ENCODE peak calls at places on chromosomes 16 and 17, in six cellular contexts. L is CD4-positive, alpha-beta T cell; Z is psoas muscle; C is prostate gland; N is lower lobe of right lung; X is ascending aorta. T is an unnamed sample.

GRCh38 chr16:27374794-27375499 is 27.0 kb upstream of the IL21R start:
- DNase-seq in L (peak), X (peak), Z (peak), N (peak), C (peak), T (peak)

GRCh38 chr17:77233635-77234334 is 93.0 kb downstream of the SEC14L1 start:
- DNase-seq in X (no peak), L (no peak), Z (no peak), C (no peak), N (peak), T (no peak)

GRCh38 chr16:27959914-27960313 is 103.6 kb downstream of the GSG1L start:
- DNase-seq in N (no peak), X (peak), Z (no peak), L (no peak), C (no peak), T (no peak)

GRCh38 chr17:48541574-48542113 is 3.3 kb downstream of the HOXB2 start:
- DNase-seq in X (peak), C (no peak), Z (peak), L (peak), N (no peak), T (no peak)

GRCh38 chr17:78568494-78569115 is 8.6 kb downstream of the DNAH17 start:
- DNase-seq in Z (no peak), N (no peak), C (no peak), X (no peak), L (no peak), T (no peak)

GRCh38 chr16:12339686-12340085 is 363.2 kb downstream of the SNX29 start:
- DNase-seq in L (no peak), X (no peak), C (no peak), N (no peak), Z (no peak), T (no peak)

GRCh38 chr17:75003070-75003956 is 9.2 kb upstream of the MRPL58 start:
- DNase-seq in N (no peak), X (no peak), C (no peak), L (no peak), Z (peak), T (no peak)

GRCh38 chr17:75561927-75562603 is 25.5 kb upstream of the MYO15B start:
- DNase-seq in X (no peak), N (no peak), Z (no peak), C (no peak), L (no peak), T (no peak)

GRCh38 chr16:67948015-67948414 is 4.1 kb upstream of the LCAT start:
- DNase-seq in X (no peak), C (no peak), N (no peak), L (no peak), Z (no peak), T (no peak)

DNA sequence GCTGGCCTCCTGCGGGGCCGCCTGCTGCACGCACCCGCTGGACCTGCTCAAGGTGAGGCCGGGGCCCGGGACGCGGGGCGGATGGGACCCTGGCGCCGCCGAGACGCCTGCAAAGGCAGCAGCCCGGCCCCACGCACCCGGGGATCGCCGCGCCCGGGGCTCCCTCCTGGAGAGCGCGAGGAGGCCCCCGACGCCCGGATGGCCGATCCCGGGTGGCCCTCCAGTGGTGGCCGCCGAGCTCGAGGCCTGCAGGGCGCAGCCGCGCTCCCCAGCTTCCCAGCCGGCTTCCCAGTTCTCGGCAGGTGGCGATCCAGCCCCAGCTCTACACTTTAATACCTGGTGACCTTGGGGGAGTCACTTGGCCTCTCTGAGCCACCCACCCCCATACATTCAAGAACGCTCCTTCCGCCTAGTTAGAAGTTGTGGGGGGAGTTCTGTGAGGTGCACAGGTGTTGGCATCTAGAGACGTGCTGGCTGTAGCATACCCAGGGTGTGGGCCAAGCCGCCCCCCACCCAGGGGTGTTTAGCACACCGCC is 452 bp downstream of the SLC25A10 start:
- DNase-seq in N (no peak), C (peak), X (no peak), L (no peak), Z (no peak), T (no peak)
- TF ChIP-seq CTCF in N (no peak), C (peak), X (no peak), L (no peak), Z (no peak), T (no peak)

GRCh38 chr16:5903797-5904196 is 806.2 kb upstream of the EEF2KMT start:
- DNase-seq in L (no peak), C (no peak), Z (no peak), X (no peak), N (no peak), T (no peak)

GRCh38 chr16:5903153-5903552 is 805.6 kb upstream of the EEF2KMT start:
- DNase-seq in N (no peak), L (no peak), C (no peak), Z (no peak), X (no peak), T (no peak)

GRCh38 chr16:5907544-5907943 is 809.9 kb upstream of the EEF2KMT start:
- DNase-seq in L (no peak), N (no peak), Z (no peak), C (no peak), X (no peak), T (no peak)

GRCh38 chr16:5906351-5906750 is 808.8 kb upstream of the EEF2KMT start:
- DNase-seq in L (no peak), C (no peak), N (no peak), Z (no peak), X (no peak), T (no peak)

GRCh38 chr16:5905935-5906334 is 808.3 kb upstream of the EEF2KMT start:
- DNase-seq in Z (no peak), C (no peak), X (no peak), N (no peak), L (no peak), T (no peak)
- H3K27ac ChIP-seq in Z (no peak), C (no peak), X (no peak), N (no peak), L (no peak), T (no peak)

GRCh38 chr17:38447502-38448095 is 19.3 kb downstream of the ARHGAP23 start:
- DNase-seq in N (no peak), X (no peak), Z (no peak), C (no peak), L (no peak), T (no peak)

GRCh38 chr17:38450699-38451029 is 22.4 kb downstream of the ARHGAP23 start:
- DNase-seq in C (no peak), Z (no peak), N (no peak), X (no peak), L (no peak), T (no peak)

GRCh38 chr17:38451030-38451839 is 23.0 kb downstream of the ARHGAP23 start:
- DNase-seq in C (no peak), X (no peak), N (peak), Z (no peak), L (no peak), T (no peak)

GRCh38 chr17:38448208-38448776 is 20.0 kb downstream of the ARHGAP23 start:
- DNase-seq in X (no peak), Z (no peak), C (no peak), L (no peak), N (no peak), T (no peak)

GRCh38 chr17:38449364-38449763 is 21.1 kb downstream of the ARHGAP23 start:
- DNase-seq in C (peak), X (no peak), Z (no peak), L (no peak), N (no peak), T (no peak)
- TF ChIP-seq CTCF in C (no peak), X (no peak), Z (no peak), L (no peak), N (no peak), T (no peak)

DNA sequence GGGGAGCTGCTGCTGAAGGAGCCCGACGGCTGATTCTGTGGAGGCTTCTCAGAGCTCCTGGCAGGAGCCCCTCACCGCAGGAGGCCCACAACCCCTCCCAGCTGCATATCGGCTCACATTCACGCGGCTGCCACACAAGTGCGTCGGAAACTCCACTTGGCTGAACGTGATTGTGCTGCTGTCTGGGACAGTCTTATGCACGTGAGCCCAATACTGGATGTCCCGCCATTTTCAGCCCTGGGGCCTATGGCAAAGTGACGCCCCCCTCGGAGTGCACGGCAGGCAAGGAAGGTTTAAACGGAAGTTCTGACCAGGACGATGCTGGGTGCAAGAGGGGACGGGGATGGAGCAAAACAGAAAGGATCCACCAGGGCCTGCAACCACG is 8.8 kb upstream of the PITPNA start:
- DNase-seq in Z (no peak), N (no peak), C (no peak), L (no peak), X (no peak), T (no peak)
- H3K27ac ChIP-seq in Z (no peak), N (no peak), C (no peak), L (no peak), X (no peak), T (no peak)

GRCh38 chr17:51487947-51488346 is 227.6 kb downstream of the UTP18 start:
- DNase-seq in N (no peak), X (no peak), C (no peak), L (no peak), Z (no peak), T (no peak)
- TF ChIP-seq CTCF in N (no peak), X (no peak), C (no peak), L (no peak), Z (no peak), T (no peak)

GRCh38 chr17:64110436-64111152 is 19.4 kb downstream of the ERN1 start:
- DNase-seq in N (no peak), X (no peak), L (no peak), C (no peak), Z (no peak), T (no peak)

GRCh38 chr17:64115043-64115698 is 14.8 kb downstream of the ERN1 start:
- DNase-seq in X (no peak), Z (no peak), N (no peak), L (no peak), C (peak), T (no peak)

GRCh38 chr17:64111831-64112230 is 18.1 kb downstream of the ERN1 start:
- DNase-seq in C (no peak), L (no peak), Z (no peak), N (no peak), X (no peak), T (no peak)

GRCh38 chr17:64115871-64116534 is 13.9 kb downstream of the ERN1 start:
- DNase-seq in C (no peak), Z (no peak), X (no peak), L (no peak), N (no peak), T (no peak)

DNA sequence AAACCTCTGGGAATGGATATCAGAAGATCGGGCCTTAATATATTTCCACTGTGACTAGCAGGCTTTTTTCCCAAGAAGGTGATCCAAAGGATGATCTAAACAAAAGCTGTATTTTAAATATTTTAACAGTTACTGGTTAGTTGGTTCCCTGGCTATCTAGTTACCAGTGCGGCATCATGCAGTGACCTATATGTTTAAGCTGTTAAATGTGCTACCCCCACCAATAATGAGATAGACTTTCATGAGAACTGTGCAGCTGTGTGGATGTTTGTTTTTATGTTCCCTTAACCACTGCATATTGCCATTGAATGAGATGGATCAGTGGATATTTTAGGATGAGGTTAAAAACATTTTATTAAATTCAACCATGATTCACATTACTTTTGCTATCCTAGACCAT is 17.0 kb downstream of the ERN1 start:
- DNase-seq in L (no peak), N (no peak), C (no peak), X (no peak), Z (no peak), T (no peak)
- H3K27ac ChIP-seq in L (no peak), N (no peak), C (no peak), X (no peak), Z (no peak), T (no peak)

GRCh38 chr16:6149031-6149430 is 1051.4 kb upstream of the EEF2KMT start:
- DNase-seq in L (no peak), N (no peak), C (no peak), X (no peak), Z (no peak), T (no peak)
- TF ChIP-seq CTCF in L (no peak), N (no peak), C (no peak), X (no peak), Z (no peak), T (no peak)

DNA sequence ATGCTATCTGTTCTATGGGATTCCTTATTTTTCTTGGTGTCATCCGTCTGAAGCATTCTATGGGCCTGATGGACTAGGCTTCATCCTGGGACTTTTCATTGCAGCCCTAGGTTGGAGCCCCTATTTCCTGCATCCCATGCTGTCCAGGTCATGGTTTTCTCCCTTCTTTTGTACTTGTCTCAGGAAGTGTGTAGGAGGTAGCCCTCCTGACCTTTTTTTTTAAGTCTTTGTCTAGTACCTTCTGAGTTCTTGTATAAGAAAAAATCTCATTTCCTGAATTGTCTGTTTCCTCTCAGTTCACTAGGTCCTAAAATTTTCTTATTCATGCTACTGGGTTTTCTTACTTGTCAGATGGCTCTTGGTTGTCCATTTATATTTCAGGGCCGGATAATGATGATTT is 6.0 kb downstream of the NDEL1 start:
- DNase-seq in L (no peak), Z (no peak), C (no peak), X (no peak), N (no peak), T (no peak)
- H3K27ac ChIP-seq in L (no peak), Z (no peak), C (no peak), X (no peak), N (no peak), T (no peak)

GRCh38 chr17:14553847-14554246 is 253.0 kb downstream of the HS3ST3B1 start:
- DNase-seq in Z (no peak), X (no peak), L (no peak), N (no peak), C (no peak), T (no peak)
- TF ChIP-seq CTCF in Z (no peak), X (no peak), L (peak), N (no peak), C (no peak), T (no peak)

DNA sequence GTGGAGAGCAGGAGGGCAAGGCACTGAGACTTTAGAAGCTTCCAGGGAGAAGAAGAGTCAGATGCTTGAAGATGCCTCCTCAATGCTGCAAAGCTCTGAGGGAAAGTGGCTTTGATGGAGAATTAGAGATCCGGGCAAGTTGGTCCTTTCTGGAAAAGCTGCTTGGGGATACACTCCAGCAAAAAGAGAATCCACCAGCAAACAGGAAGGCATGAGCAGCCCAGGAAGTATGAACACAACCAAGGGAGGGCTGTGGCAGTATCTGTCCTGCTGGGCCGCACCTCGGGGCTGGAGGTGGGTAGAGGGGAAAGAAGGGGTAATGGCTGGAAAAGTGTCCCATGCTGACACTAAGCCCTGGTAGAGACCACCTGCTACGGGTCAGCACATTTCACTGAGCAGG is 5.3 kb downstream of the LMF1 start:
- DNase-seq in C (no peak), X (no peak), L (no peak), Z (no peak), N (no peak), T (no peak)
- H3K27ac ChIP-seq in C (peak), X (no peak), L (peak), Z (no peak), N (peak), T (peak)